ENCODE peak calls at places on chromosomes 5 and 9, in four cellular contexts. V, H, J and I are unnamed samples.
A peak's percentile ranks its signal among the peaks of the same experiment; 100 is the strongest.

GRCh38 chr5:132055441-132055807 is 5.0 kb upstream of the IL3 start:
- DNase-seq in V (no peak), H (no peak), J (no peak), I (no peak)

GRCh38 chr9:120941046-120941770 is 14.6 kb upstream of the TRAF1 start:
- DNase-seq in V (peak; percentile 61), H (peak; percentile 63), J (no peak), I (peak; percentile 82)

GRCh38 chr9:137156567-137157375 is 13.1 kb downstream of the LRRC26 start:
- DNase-seq in V (peak; percentile 34), H (peak; percentile 50), J (no peak), I (peak; percentile 63)

GRCh38 chr9:137027369-137028012 is 546 bp downstream of the ABCA2 start:
- DNase-seq in V (peak; percentile 12), H (no peak), J (no peak), I (no peak)

GRCh38 chr9:101443358-101443757 is 7.8 kb upstream of the ALDOB start:
- DNase-seq in V (no peak), H (no peak), J (no peak), I (no peak)

GRCh38 chr9:1202512-1203285 is 152.5 kb downstream of the DMRT2 start:
- DNase-seq in V (no peak), H (no peak), J (no peak), I (no peak)

GRCh38 chr5:57172466-57172961 is 1.3 kb upstream of the GPBP1 start:
- DNase-seq in V (no peak), H (peak; percentile 41), J (no peak), I (peak; percentile 45)

GRCh38 chr9:82488319-82488701 is 499.7 kb downstream of the SPATA31D1 start:
- DNase-seq in V (no peak), H (peak; percentile 4), J (no peak), I (no peak)

GRCh38 chr5:52849544-52849943 is 61.8 kb downstream of the ITGA1 start:
- DNase-seq in V (no peak), H (no peak), J (no peak), I (no peak)

GRCh38 chr9:137973829-137974416 is 96.3 kb downstream of the CACNA1B start:
- DNase-seq in V (no peak), H (no peak), J (no peak), I (no peak)

GRCh38 chr9:121326130-121326838 is 43.8 kb downstream of the STOM start:
- DNase-seq in V (peak; percentile 94), H (peak; percentile 93), J (peak; percentile 77), I (peak; percentile 65)

GRCh38 chr9:69222953-69223352 is 48.9 kb downstream of the TJP2 start:
- DNase-seq in V (no peak), H (no peak), J (no peak), I (no peak)

GRCh38 chr9:34994429-34995287 is 5.1 kb downstream of the DNAJB5 start:
- DNase-seq in V (peak; percentile 39), H (peak; percentile 68), J (no peak), I (peak; percentile 75)
- TF ChIP-seq CTCF in V (peak; percentile 74), H (peak; percentile 65), J (peak; percentile 30), I (peak; percentile 82)

GRCh38 chr9:29211681-29212589 is 1638.7 kb upstream of the C9orf72 start:
- DNase-seq in V (peak; percentile 0), H (peak; percentile 39), J (no peak), I (peak; percentile 53)

GRCh38 chr9:29212590-29213373 is 1639.5 kb upstream of the C9orf72 start:
- DNase-seq in V (no peak), H (no peak), J (no peak), I (peak; percentile 35)

GRCh38 chr9:29209748-29210276 is 1636.5 kb upstream of the C9orf72 start:
- DNase-seq in V (no peak), H (no peak), J (no peak), I (no peak)

GRCh38 chr9:29208670-29209069 is 1635.4 kb upstream of the C9orf72 start:
- DNase-seq in V (no peak), H (no peak), J (no peak), I (peak; percentile 16)

GRCh38 chr9:29211003-29211584 is 1637.8 kb upstream of the C9orf72 start:
- DNase-seq in V (no peak), H (no peak), J (no peak), I (no peak)
- H3K4me3 ChIP-seq in V (no peak overlapping the region), H (no peak overlapping the region), J (peak overlapping the region; percentile 49), I (no peak overlapping the region)

DNA sequence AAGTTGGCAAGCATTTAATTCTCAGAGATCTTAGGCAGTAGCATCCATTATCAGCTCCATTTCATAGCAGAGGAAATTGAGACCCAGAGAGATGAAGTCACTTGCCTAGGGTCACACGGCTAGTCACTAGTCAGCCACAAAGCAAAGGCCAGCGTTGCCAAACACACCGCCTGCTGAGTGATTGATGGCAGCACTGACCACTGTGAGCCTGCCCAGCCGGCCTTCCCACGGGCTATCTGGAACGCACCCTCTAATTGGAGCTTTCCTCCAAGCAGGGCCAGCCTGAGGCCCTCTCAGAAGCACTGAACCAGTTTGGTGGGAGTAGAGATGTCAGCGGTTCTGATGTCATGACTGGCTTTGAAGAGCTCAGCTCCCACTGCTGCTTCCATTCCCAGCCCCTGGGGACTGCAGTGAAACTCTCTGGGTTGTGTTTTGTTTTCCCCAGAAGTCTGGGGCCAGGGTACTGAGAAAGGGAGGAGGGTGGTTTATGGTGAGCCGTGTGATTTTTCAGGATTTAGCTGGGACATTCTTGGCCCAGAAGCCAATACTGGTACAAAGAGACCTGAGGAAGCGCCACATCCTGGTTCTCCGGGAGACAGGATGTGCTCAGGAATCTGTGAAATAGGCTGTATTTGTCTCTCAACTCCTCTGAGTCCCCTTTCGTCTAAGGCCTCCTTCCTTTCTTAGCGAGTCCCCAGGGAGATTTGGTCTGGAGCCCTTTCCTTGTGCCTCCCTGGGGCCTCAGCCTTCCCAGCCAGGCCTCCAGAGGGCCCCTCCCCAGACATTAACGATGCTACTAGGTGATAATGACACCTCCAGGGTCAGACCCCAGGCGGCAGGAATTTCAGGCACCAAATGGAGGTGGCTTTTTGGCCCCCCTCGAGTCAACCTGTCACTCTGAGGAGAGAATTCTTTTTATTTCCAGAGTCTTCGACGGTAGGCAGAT is 44.5 kb downstream of the SPRY4 start:
- DNase-seq in V (peak; percentile 36), H (peak; percentile 83), J (peak; percentile 26), I (no peak)
- TF ChIP-seq CTCF in V (no peak), H (no peak), J (no peak), I (no peak)

GRCh38 chr5:173614591-173614990 is 1.9 kb downstream of the BOD1 start:
- DNase-seq in V (no peak), H (no peak), J (no peak), I (no peak)
- H3K4me3 ChIP-seq in V (peak overlapping the region; percentile 82), H (peak overlapping the region; percentile 85), J (no peak overlapping the region), I (peak overlapping the region; percentile 77)

DNA sequence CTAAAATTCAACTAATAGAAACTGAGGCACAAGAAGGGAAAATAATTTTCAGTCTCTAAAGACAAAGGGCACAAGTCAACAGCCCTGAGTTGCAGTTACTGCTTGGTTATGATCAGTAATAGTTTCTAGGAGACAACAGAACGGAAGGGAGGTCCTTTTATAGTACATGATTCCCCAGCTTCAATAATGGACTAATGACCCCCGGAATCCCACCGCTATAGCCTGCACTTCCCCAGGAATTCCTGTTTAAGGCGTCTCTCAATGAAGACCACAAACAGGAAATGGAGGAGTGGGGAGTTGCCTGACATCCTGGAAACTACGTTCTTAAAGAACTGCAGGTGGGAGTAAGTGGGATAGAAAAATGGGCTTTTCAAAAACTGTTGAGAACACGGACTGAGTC is 60.6 kb downstream of the DIAPH1 start:
- DNase-seq in V (no peak), H (peak; percentile 74), J (no peak), I (no peak)
- TF ChIP-seq CTCF in V (no peak), H (no peak), J (no peak), I (no peak)